ENCODE peak calls at places on chromosome 14, in seven cellular contexts. J, X, P, M, Y, Z and C are unnamed samples.

GRCh38 chr14:100540926-100541620 is 46.1 kb downstream of the BEGAIN start:
- DNase-seq in M (no peak), X (no peak), J (no peak), P (no peak), Y (no peak), Z (no peak), C (no peak)

GRCh38 chr14:96514694-96515093 is 12.5 kb downstream of the PAPOLA start:
- DNase-seq in J (no peak), M (no peak), Y (no peak), X (no peak), Z (no peak), P (no peak), C (no peak)

GRCh38 chr14:75831971-75832370 is 149.8 kb downstream of the TGFB3 start:
- DNase-seq in Z (no peak), X (no peak), J (no peak), M (no peak), Y (no peak), P (peak), C (no peak)

GRCh38 chr14:93741556-93742210 is 46.6 kb downstream of the PRIMA1 start:
- DNase-seq in P (no peak), M (no peak), Y (no peak), X (no peak), Z (no peak), J (no peak), C (no peak)

GRCh38 chr14:104404922-104405321 is 174.6 kb upstream of the C14orf180 start:
- DNase-seq in Z (no peak), J (no peak), Y (no peak), M (no peak), X (no peak), P (no peak), C (no peak)

GRCh38 chr14:77645520-77646230 is 29.2 kb upstream of the SPTLC2 start:
- DNase-seq in Z (no peak), Y (no peak), X (no peak), P (no peak), J (no peak), M (no peak), C (no peak)

GRCh38 chr14:102046337-102047278 is 40.2 kb downstream of the HSP90AA1 start:
- DNase-seq in Y (peak), Z (peak), M (no peak), X (no peak), J (peak), P (peak), C (no peak)

GRCh38 chr14:35897616-35898111 is 71.5 kb downstream of the BRMS1L start:
- DNase-seq in Y (no peak), Z (peak), M (no peak), P (no peak), J (no peak), X (no peak), C (no peak)

GRCh38 chr14:21965042-21965441 is 291.4 kb upstream of the OR4E1 start:
- DNase-seq in Z (no peak), P (no peak), X (peak), Y (no peak), J (no peak), M (no peak), C (no peak)